ENCODE peak calls at places on chromosomes 11 and 22, in four cellular contexts. W, J, C and F are unnamed samples.

GRCh38 chr11:71542382-71542781 is 4.6 kb downstream of the KRTAP5-8 start:
- DNase-seq in C (no peak), J (no peak), W (no peak), F (no peak)

GRCh38 chr11:12108875-12109453 is 1.4 kb upstream of the MICAL2 start:
- DNase-seq in C (no peak), J (no peak), W (no peak), F (no peak)

GRCh38 chr22:33130473-33130872 is 72.3 kb upstream of the SYN3 start:
- DNase-seq in C (no peak), J (no peak), W (no peak), F (no peak)

GRCh38 chr11:85787809-85788805 is 22.8 kb downstream of the SYTL2 start:
- DNase-seq in C (no peak), W (no peak), J (no peak), F (no peak)

GRCh38 chr22:50010676-50011446 is 1.7 kb downstream of the IL17REL start:
- DNase-seq in W (no peak), C (no peak), J (no peak), F (no peak)

GRCh38 chr22:48476599-48476998 is 1351.1 kb downstream of the BRD1 start:
- DNase-seq in J (peak; percentile 34), C (no peak), W (no peak), F (no peak)

GRCh38 chr11:15819679-15820286 is 536.6 kb downstream of the SOX6 start:
- DNase-seq in J (peak; percentile 80), C (peak; percentile 63), W (peak; percentile 84), F (peak; percentile 66)

GRCh38 chr11:11975201-11976092 is 33.0 kb downstream of the DKK3 start:
- DNase-seq in W (no peak), C (no peak), J (peak; percentile 60), F (no peak)

GRCh38 chr11:2774173-2775082 is 74.6 kb upstream of the KCNQ1OT1 start:
- DNase-seq in J (peak; percentile 45), W (no peak), C (no peak), F (no peak)

GRCh38 chr11:27701262-27702105 is 1.2 kb upstream of the BDNF start:
- DNase-seq in J (peak; percentile 76), W (peak; percentile 32), C (peak; percentile 68), F (peak; percentile 54)

GRCh38 chr11:72981067-72981466 is 161.1 kb downstream of the FCHSD2 start:
- DNase-seq in W (no peak), J (no peak), C (no peak), F (no peak)

GRCh38 chr11:1109101-1109917 is 34.6 kb downstream of the MUC2 start:
- DNase-seq in J (no peak), C (no peak), W (peak; percentile 9), F (peak; percentile 8)

GRCh38 chr11:38553033-38553432 is 1955.0 kb upstream of the RAG2 start:
- DNase-seq in C (no peak), J (no peak), W (no peak), F (no peak)

GRCh38 chr22:27748355-27749168 is 53.0 kb downstream of the MN1 start:
- DNase-seq in C (peak; percentile 79), W (no peak), J (no peak), F (no peak)

GRCh38 chr11:36300651-36301050 is 4.6 kb downstream of the PRR5L start:
- DNase-seq in J (no peak), W (peak; percentile 69), C (peak; percentile 47), F (peak; percentile 24)

GRCh38 chr11:100930185-100930778 is 199.3 kb downstream of the PGR start:
- DNase-seq in C (peak; percentile 83), W (no peak), J (no peak), F (no peak)

GRCh38 chr11:117814766-117815261 is 9.7 kb downstream of the FXYD2 start:
- DNase-seq in W (peak; percentile 66), J (no peak), C (no peak), F (peak; percentile 82)

GRCh38 chr11:90326647-90327046 is 103.8 kb upstream of the CHORDC1 start:
- DNase-seq in W (no peak), C (no peak), J (no peak), F (no peak)

GRCh38 chr11:69155302-69156198 is at the start of gene SMIM38:
- DNase-seq in J (peak; percentile 62), C (no peak), W (peak; percentile 40), F (no peak)

GRCh38 chr11:8382436-8383053 is 118.9 kb upstream of the LMO1 start:
- DNase-seq in W (no peak), J (no peak), C (peak; percentile 28), F (no peak)

DNA sequence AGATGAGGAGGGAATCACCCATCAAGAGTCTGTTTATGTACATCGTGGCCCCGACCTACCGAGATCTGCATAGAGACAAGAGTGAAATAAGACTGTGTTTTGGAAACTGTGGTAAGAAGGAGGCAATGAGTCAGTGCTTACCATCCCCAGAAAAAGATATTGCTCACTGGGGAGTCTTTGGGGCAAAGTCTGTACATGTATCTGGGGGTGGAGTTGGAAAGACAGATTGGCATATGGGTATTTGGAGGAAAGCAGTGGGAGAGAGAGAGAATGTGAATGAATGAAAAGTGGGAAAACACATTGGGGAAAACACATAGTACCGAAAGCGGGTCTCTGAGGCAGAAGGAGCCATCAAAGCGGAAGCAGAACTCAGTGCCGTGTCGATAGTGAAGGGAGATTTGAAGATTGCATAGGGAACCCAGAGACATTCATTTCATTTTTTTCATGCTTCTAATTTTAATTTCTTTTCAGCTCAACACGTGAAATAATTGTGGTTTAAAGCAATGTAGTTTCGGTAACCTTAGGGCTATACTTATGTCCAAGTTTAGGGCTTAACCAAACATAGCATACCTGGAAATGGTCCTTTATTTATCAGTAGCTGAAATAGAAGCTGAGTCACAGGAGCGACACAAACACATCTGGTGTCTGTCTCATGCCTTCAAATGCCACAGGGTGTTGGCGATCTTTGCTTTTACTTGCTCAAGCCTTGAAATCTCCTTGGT is 98.6 kb upstream of the CD44 start:
- DNase-seq in J (no peak), W (no peak), C (peak; percentile 77), F (no peak)
- TF ChIP-seq CTCF in J (no peak), W (no peak), C (no peak), F (no peak)

GRCh38 chr11:92140021-92140420 is 84.6 kb upstream of the FAT3 start:
- DNase-seq in J (no peak), W (no peak), C (no peak), F (no peak)

GRCh38 chr11:92141159-92141558 is 83.5 kb upstream of the FAT3 start:
- DNase-seq in J (no peak), W (no peak), C (no peak), F (no peak)

GRCh38 chr11:92131289-92131890 is 93.2 kb upstream of the FAT3 start:
- DNase-seq in C (peak; percentile 74), W (no peak), J (no peak), F (no peak)

GRCh38 chr11:92141725-92142124 is 82.9 kb upstream of the FAT3 start:
- DNase-seq in J (no peak), C (no peak), W (no peak), F (no peak)

GRCh38 chr11:92136792-92137191 is 87.8 kb upstream of the FAT3 start:
- DNase-seq in W (no peak), C (no peak), J (no peak), F (no peak)
- TF ChIP-seq CTCF in W (no peak), C (no peak), J (no peak), F (no peak)

DNA sequence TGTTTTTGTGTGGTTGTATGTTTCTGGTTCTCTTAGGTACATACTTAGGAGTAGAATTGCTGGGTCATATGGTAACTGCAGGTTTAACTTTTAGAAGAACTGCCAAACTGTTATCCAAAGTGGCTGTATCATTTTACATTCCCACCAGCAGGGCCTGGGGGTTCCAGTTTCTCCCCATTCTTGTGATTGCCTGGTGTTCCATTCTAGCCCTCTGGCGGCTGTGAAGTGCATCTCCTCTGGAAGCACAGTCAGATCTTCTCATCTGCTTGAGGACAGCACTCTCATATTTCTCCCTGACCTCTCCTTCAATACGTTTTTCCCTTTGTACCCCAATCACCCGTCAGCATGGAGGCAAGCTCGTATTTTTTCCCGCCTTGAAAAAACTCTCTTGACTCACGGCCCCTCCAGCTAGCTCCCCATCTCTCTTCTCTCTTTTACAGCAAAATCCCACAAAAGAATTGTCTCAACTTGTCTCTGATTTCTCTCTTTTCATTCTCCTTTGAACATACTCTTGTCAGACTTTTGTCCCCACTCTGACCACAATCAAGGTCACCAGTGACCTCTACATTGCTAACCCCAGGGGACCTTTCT is 56.8 kb upstream of the THY1 start:
- DNase-seq in C (peak; percentile 28), W (no peak), J (peak; percentile 13), F (peak; percentile 12)
- TF ChIP-seq CTCF in C (peak; percentile 42), W (peak; percentile 38), J (no peak), F (no peak)

GRCh38 chr11:96155627-96156378 is 187.2 kb downstream of the MAML2 start:
- DNase-seq in C (peak; percentile 98), W (peak; percentile 65), J (peak; percentile 85), F (peak; percentile 79)
- TF ChIP-seq CTCF in C (peak; percentile 36), W (peak; percentile 41), J (no peak), F (no peak)

GRCh38 chr11:78417175-78417887 is at the start of gene GAB2:
- DNase-seq in C (no peak), J (peak; percentile 75), W (no peak), F (no peak)
- TF ChIP-seq CTCF in C (no peak), J (no peak), W (no peak), F (no peak)